ENCODE peak calls at places on chromosome 17, in six cellular contexts. K is IMR-90; A is heart left ventricle; G is stomach; T is esophagus squamous epithelium; M is CD8-positive, alpha-beta T cell. R is an unnamed sample. For H3K4me1, the result is how much of the 10 kb centered on the place peaks cover.

GRCh38 chr17:49951362-49952080 is 17.5 kb upstream of the DLX4 start:
- DNase-seq in K (no peak), A (no peak), G (no peak), T (no peak), M (no peak), R (no peak)

GRCh38 chr17:61380836-61381525 is 18.7 kb upstream of the TBX2 start:
- DNase-seq in K (no peak), A (no peak), G (no peak), T (no peak), M (no peak), R (no peak)

GRCh38 chr17:78634154-78634553 is 57.0 kb upstream of the DNAH17 start:
- DNase-seq in K (no peak), A (no peak), G (no peak), T (no peak), M (no peak), R (no peak)

GRCh38 chr17:39872700-39873099 is 4.7 kb downstream of the ZPBP2 start:
- DNase-seq in K (peak), A (no peak), G (no peak), T (no peak), M (no peak), R (peak)

GRCh38 chr17:29615048-29615385 is 7.7 kb downstream of the CORO6 start:
- DNase-seq in K (no peak), A (peak), G (no peak), T (no peak), M (peak), R (peak)

GRCh38 chr17:6303664-6304063 is 131.3 kb downstream of the AIPL1 start:
- DNase-seq in K (no peak), A (no peak), G (no peak), T (no peak), M (no peak), R (peak)

GRCh38 chr17:75288784-75289121 is 480 bp downstream of the SLC25A19 start:
- DNase-seq in K (no peak), A (peak), G (peak), T (no peak), M (no peak), R (no peak)

GRCh38 chr17:28737770-28738679 is 5.8 kb upstream of the TRAF4 start:
- DNase-seq in K (no peak), A (no peak), G (no peak), T (no peak), M (no peak), R (no peak)

GRCh38 chr17:27322690-27323508 is 29.0 kb downstream of the WSB1 start:
- DNase-seq in K (no peak), A (no peak), G (no peak), T (no peak), M (no peak), R (no peak)

GRCh38 chr17:14760719-14761425 is 460.0 kb downstream of the HS3ST3B1 start:
- DNase-seq in K (no peak), A (no peak), G (no peak), T (no peak), M (no peak), R (no peak)

GRCh38 chr17:7446669-7447068 is 1.8 kb downstream of the CHRNB1 start:
- DNase-seq in K (no peak), A (no peak), G (no peak), T (no peak), M (no peak), R (no peak)

GRCh38 chr17:79850571-79851460 is 11.6 kb upstream of the CBX4 start:
- DNase-seq in K (peak), A (no peak), G (no peak), T (no peak), M (no peak), R (peak)

GRCh38 chr17:79855331-79856124 is 16.3 kb upstream of the CBX4 start:
- DNase-seq in K (no peak), A (no peak), G (no peak), T (no peak), M (no peak), R (no peak)

GRCh38 chr17:79851461-79851817 is 12.2 kb upstream of the CBX4 start:
- DNase-seq in K (no peak), A (no peak), G (peak), T (no peak), M (no peak), R (no peak)

GRCh38 chr17:79854080-79854861 is 15.0 kb upstream of the CBX4 start:
- DNase-seq in K (no peak), A (no peak), G (no peak), T (no peak), M (no peak), R (no peak)

DNA sequence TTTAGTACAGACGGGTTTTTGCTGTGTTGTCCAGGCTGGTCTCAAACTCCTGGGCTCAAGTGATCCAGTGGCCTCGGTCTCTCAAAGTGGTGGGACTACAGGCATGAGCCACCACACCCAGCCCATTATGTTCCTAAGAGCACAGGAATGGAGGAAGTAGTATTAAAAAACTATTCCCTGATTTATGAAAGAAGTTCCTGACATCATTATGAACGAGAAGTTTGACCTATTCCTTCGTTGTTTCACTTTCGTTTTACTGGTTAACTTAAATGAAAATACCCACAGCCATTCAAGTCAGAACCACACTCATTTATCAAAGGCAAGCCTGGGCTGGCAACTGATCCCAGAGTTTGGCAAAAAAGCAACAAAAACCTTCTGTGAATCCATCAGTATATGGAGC is 13.5 kb upstream of the CBX4 start:
- DNase-seq in K (peak), A (no peak), G (no peak), T (no peak), M (no peak), R (peak)
- H3K4me1 ChIP-seq in K (under half), A (under half), G (under half), T (under half), M (under half), R (under half)

GRCh38 chr17:82006468-82007227 is 16.0 kb downstream of the CENPX start:
- DNase-seq in K (peak), A (no peak), G (no peak), T (no peak), M (no peak), R (no peak)
- H3K4me1 ChIP-seq in K (under half), A (under half), G (under half), T (under half), M (under half), R (under half)

GRCh38 chr17:2809337-2809736 is 13.1 kb downstream of the RAP1GAP2 start:
- DNase-seq in K (no peak), A (peak), G (no peak), T (no peak), M (no peak), R (no peak)
- H3K4me1 ChIP-seq in K (under half), A (under half), G (under half), T (under half), M (under half), R (under half)

DNA sequence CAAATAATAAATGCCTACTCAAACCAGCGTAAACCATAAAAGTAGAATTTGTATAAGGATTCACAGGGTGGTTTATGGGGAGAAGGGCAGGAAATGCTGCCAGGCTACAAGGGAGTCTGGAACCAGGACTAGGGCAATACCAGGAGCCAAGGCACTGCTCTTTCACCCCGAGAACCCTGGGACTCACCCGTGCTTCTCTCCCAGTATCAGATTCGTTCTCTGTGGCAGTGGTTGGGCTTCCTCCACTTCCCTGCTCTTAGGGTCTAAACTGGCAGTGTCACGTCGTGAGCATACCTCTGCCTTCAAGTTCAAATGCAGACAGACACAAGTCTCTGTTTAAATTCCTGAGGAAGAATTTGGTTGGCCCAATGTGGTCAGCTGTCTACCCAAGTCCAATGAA is 49.3 kb downstream of the PRKCA start:
- DNase-seq in K (no peak), A (no peak), G (no peak), T (no peak), M (no peak), R (no peak)
- H3K4me1 ChIP-seq in K (under half), A (under half), G (half or more), T (under half), M (under half), R (under half)

GRCh38 chr17:69058165-69058564 is 2.6 kb downstream of the ABCA9 start:
- DNase-seq in K (no peak), A (no peak), G (no peak), T (no peak), M (no peak), R (no peak)

GRCh38 chr17:69056179-69056823 is 4.4 kb downstream of the ABCA9 start:
- DNase-seq in K (no peak), A (no peak), G (no peak), T (no peak), M (no peak), R (no peak)

GRCh38 chr17:69055334-69055733 is 5.4 kb downstream of the ABCA9 start:
- DNase-seq in K (no peak), A (no peak), G (no peak), T (no peak), M (no peak), R (no peak)

GRCh38 chr17:69059458-69060205 is 1.1 kb downstream of the ABCA9 start:
- DNase-seq in K (no peak), A (no peak), G (no peak), T (no peak), M (no peak), R (no peak)

DNA sequence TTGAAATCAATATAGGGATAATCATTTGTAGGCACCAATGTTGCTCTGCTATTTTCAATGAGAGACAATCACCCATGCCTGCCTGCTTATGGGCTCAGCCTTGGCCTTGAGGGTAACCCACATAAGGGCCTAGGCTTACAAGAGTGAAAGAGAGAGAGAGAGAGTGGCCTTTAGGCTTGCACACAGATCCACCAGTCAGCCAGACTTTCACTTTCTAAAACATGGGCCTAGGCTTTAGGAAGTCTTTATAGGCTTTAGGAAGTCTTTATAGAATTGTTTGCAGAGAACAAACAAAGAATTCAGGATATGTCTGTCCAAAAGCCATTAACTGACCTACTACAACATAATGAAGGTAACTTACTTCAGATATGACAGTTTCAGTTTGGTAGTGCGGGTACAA is 3.4 kb downstream of the ABCA9 start:
- DNase-seq in K (no peak), A (no peak), G (no peak), T (no peak), M (no peak), R (no peak)
- H3K4me1 ChIP-seq in K (under half), A (under half), G (under half), T (under half), M (under half), R (under half)